ENCODE peak calls at places on chromosomes 11 and 22, in seven cellular contexts. E is activated T-helper 1 cell treated with Interleukin-2 at 50 U/mL for 16 hours, M is AG08396, N is NCI-H2081 treated with DMSO at 0.1 percent for 48 hours, Z is Peyer's patch, V is SW480, I is NCI-H460. L is an unnamed sample.

GRCh38 chr11:69640260-69640994 is 529 bp upstream of the CCND1 start:
- DNase-seq in V (peak), E (no peak), M (peak), Z (peak), I (no peak), N (no peak), L (peak)

GRCh38 chr22:24969588-24970301 is 17.2 kb downstream of the KIAA1671 start:
- DNase-seq in E (no peak), V (no peak), I (no peak), Z (peak), N (no peak), M (no peak), L (no peak)

GRCh38 chr11:30392221-30392784 is 69.4 kb downstream of the ARL14EP start:
- DNase-seq in E (no peak), M (no peak), Z (no peak), N (no peak), I (no peak), V (no peak), L (no peak)

GRCh38 chr22:37636186-37636948 is 3.1 kb upstream of the SH3BP1 start:
- DNase-seq in N (no peak), Z (peak), M (peak), V (peak), I (no peak), E (no peak), L (no peak)

GRCh38 chr22:39220897-39221850 is 23.6 kb downstream of the PDGFB start:
- DNase-seq in E (no peak), N (no peak), Z (no peak), M (peak), I (no peak), V (no peak), L (no peak)

GRCh38 chr11:72947229-72947628 is 133.0 kb downstream of the ATG16L2 start:
- DNase-seq in Z (no peak), I (no peak), V (no peak), E (no peak), M (peak), N (no peak), L (no peak)

GRCh38 chr22:39690901-39691620 is 120.5 kb downstream of the CACNA1I start:
- DNase-seq in I (no peak), Z (no peak), M (no peak), V (no peak), E (no peak), N (no peak), L (peak)

GRCh38 chr11:130908770-130909625 is 7.3 kb downstream of the SNX19 start:
- DNase-seq in V (no peak), M (peak), N (no peak), I (no peak), E (no peak), Z (no peak), L (no peak)

GRCh38 chr11:110329441-110329840 is 33.0 kb upstream of the RDX start:
- DNase-seq in V (no peak), Z (no peak), E (no peak), M (no peak), N (no peak), I (no peak), L (no peak)

GRCh38 chr11:128365044-128365443 is 222.3 kb downstream of the ETS1 start:
- DNase-seq in V (peak), M (peak), Z (no peak), I (no peak), N (no peak), E (no peak), L (peak)

GRCh38 chr11:108933630-108934029 is 268.8 kb downstream of the DDX10 start:
- DNase-seq in E (no peak), Z (no peak), V (no peak), M (peak), N (no peak), I (no peak), L (no peak)

GRCh38 chr11:16925495-16926065 is 88.6 kb downstream of the PLEKHA7 start:
- DNase-seq in M (peak), N (no peak), Z (peak), E (no peak), V (peak), I (no peak), L (peak)

GRCh38 chr11:30585892-30586250 is 282 bp downstream of the MPPED2 start:
- DNase-seq in V (no peak), M (peak), E (no peak), I (no peak), N (no peak), Z (no peak), L (peak)

GRCh38 chr11:131038597-131038996 is 122.3 kb upstream of the SNX19 start:
- DNase-seq in V (peak), Z (no peak), E (no peak), M (no peak), N (no peak), I (no peak), L (peak)

GRCh38 chr22:17954200-17954859 is 70.0 kb downstream of the MICAL3 start:
- DNase-seq in I (no peak), E (no peak), Z (no peak), N (no peak), V (no peak), M (no peak), L (no peak)

GRCh38 chr22:36644333-36644757 is 59.2 kb downstream of the CACNG2 start:
- DNase-seq in N (no peak), E (no peak), V (peak), I (peak), Z (no peak), M (peak), L (peak)

GRCh38 chr11:122071680-122072321 is 44.2 kb downstream of the BLID start:
- DNase-seq in N (no peak), Z (no peak), I (no peak), E (no peak), M (no peak), V (no peak), L (no peak)

GRCh38 chr22:17087176-17088131 is 2.7 kb downstream of the IL17RA start:
- DNase-seq in N (no peak), E (no peak), M (no peak), V (peak), Z (peak), I (no peak), L (no peak)

GRCh38 chr11:64810891-64811272 is 531 bp upstream of the MEN1 start:
- DNase-seq in M (no peak), E (no peak), I (no peak), N (no peak), V (no peak), Z (peak), L (peak)

GRCh38 chr11:19980957-19981669 is 179.2 kb downstream of the DBX1 start:
- DNase-seq in I (no peak), E (no peak), Z (no peak), N (no peak), V (no peak), M (peak), L (no peak)

GRCh38 chr22:40345801-40346177 is 511 bp upstream of the ADSL start:
- DNase-seq in M (peak), Z (peak), V (peak), E (peak), I (no peak), N (no peak), L (peak)

GRCh38 chr22:49533886-49534285 is 293.8 kb downstream of the BRD1 start:
- DNase-seq in M (no peak), N (no peak), E (no peak), V (no peak), Z (peak), I (no peak), L (no peak)

GRCh38 chr11:85961930-85962363 is 106.8 kb downstream of the CCDC83 start:
- DNase-seq in E (no peak), I (no peak), N (no peak), M (no peak), Z (no peak), V (no peak), L (no peak)

GRCh38 chr22:29359469-29359868 is 28.9 kb downstream of the AP1B1 start:
- DNase-seq in V (peak), E (no peak), I (peak), N (no peak), M (peak), Z (peak), L (peak)

GRCh38 chr11:24965780-24966179 is 468.9 kb downstream of the LUZP2 start:
- DNase-seq in E (no peak), N (no peak), M (no peak), Z (no peak), I (no peak), V (no peak), L (no peak)

GRCh38 chr22:42863349-42863911 is 6.4 kb upstream of the ARFGAP3 start:
- DNase-seq in Z (no peak), M (peak), N (no peak), V (peak), E (no peak), I (no peak), L (peak)